ENCODE peak calls at places on chromosomes 2 and 18, in five cellular contexts. One of them, this sample, is unnamed.

GRCh38 chr2:241706539-241706938 is 4.7 kb downstream of the ING5 start:
- DNase-seq in left lung: no peak
- DNase-seq in activated CD8-positive, alpha-beta memory T cell treated with anti-CD3 and anti-CD28 coated beads for 1 hour: no peak
- DNase-seq in cardiac fibroblast: no peak
- DNase-seq in ecto neural progenitor cell: no peak
- DNase-seq in this sample: no peak

GRCh38 chr18:48374423-48375149 is 34.6 kb downstream of the ZBTB7C start:
- DNase-seq in left lung: no peak
- DNase-seq in activated CD8-positive, alpha-beta memory T cell treated with anti-CD3 and anti-CD28 coated beads for 1 hour: no peak
- DNase-seq in cardiac fibroblast: peak; percentile 59
- DNase-seq in ecto neural progenitor cell: peak; percentile 3
- DNase-seq in this sample: no peak

GRCh38 chr2:237413293-237414055 is 490 bp downstream of the COL6A3 start:
- DNase-seq in left lung: no peak
- DNase-seq in activated CD8-positive, alpha-beta memory T cell treated with anti-CD3 and anti-CD28 coated beads for 1 hour: no peak
- DNase-seq in cardiac fibroblast: peak; percentile 37
- DNase-seq in ecto neural progenitor cell: no peak
- DNase-seq in this sample: no peak

GRCh38 chr2:174681983-174682577 is 82.2 kb downstream of the CHRNA1 start:
- DNase-seq in left lung: peak; percentile 46
- DNase-seq in activated CD8-positive, alpha-beta memory T cell treated with anti-CD3 and anti-CD28 coated beads for 1 hour: no peak
- DNase-seq in cardiac fibroblast: peak; percentile 34
- DNase-seq in ecto neural progenitor cell: peak; percentile 66
- DNase-seq in this sample: no peak

GRCh38 chr2:182818541-182819308 is 47.7 kb downstream of the FRZB start:
- DNase-seq in left lung: no peak
- DNase-seq in activated CD8-positive, alpha-beta memory T cell treated with anti-CD3 and anti-CD28 coated beads for 1 hour: no peak
- DNase-seq in cardiac fibroblast: no peak
- DNase-seq in ecto neural progenitor cell: no peak
- DNase-seq in this sample: no peak

GRCh38 chr2:231991664-231992063 is 30.2 kb downstream of the DIS3L2 start:
- DNase-seq in left lung: no peak
- DNase-seq in activated CD8-positive, alpha-beta memory T cell treated with anti-CD3 and anti-CD28 coated beads for 1 hour: no peak
- DNase-seq in cardiac fibroblast: peak; percentile 25
- DNase-seq in ecto neural progenitor cell: no peak
- DNase-seq in this sample: no peak

GRCh38 chr2:158457826-158458616 is 1.3 kb downstream of the PKP4 start:
- DNase-seq in left lung: peak; percentile 76
- DNase-seq in activated CD8-positive, alpha-beta memory T cell treated with anti-CD3 and anti-CD28 coated beads for 1 hour: no peak
- DNase-seq in cardiac fibroblast: peak; percentile 60
- DNase-seq in ecto neural progenitor cell: peak; percentile 92
- DNase-seq in this sample: peak; percentile 28

GRCh38 chr18:35418610-35419009 is 41.5 kb upstream of the ZNF396 start:
- DNase-seq in left lung: no peak
- DNase-seq in activated CD8-positive, alpha-beta memory T cell treated with anti-CD3 and anti-CD28 coated beads for 1 hour: no peak
- DNase-seq in cardiac fibroblast: no peak
- DNase-seq in ecto neural progenitor cell: no peak
- DNase-seq in this sample: no peak

GRCh38 chr2:105114551-105114950 is 76.7 kb downstream of the MRPS9 start:
- DNase-seq in left lung: no peak
- DNase-seq in activated CD8-positive, alpha-beta memory T cell treated with anti-CD3 and anti-CD28 coated beads for 1 hour: no peak
- DNase-seq in cardiac fibroblast: peak; percentile 80
- DNase-seq in ecto neural progenitor cell: no peak
- DNase-seq in this sample: no peak